ENCODE peak calls at places on chromosomes 12 and 14, in six cellular contexts. H, T, G, P, V and O are unnamed samples.

GRCh38 chr12:58066296-58066695 is 124.9 kb downstream of the ATP23 start:
- DNase-seq in G (no peak), T (no peak), P (peak), V (no peak), H (no peak), O (no peak)

GRCh38 chr14:60064491-60065072 is 27.1 kb upstream of the PCNX4 start:
- DNase-seq in H (peak), V (no peak), G (no peak), P (no peak), T (no peak), O (peak)

GRCh38 chr12:78398750-78399149 is 465.8 kb upstream of the SYT1 start:
- DNase-seq in P (no peak), V (no peak), T (no peak), G (no peak), H (peak), O (no peak)

GRCh38 chr12:2691340-2692111 is 103.2 kb upstream of the FKBP4 start:
- DNase-seq in T (peak), H (peak), V (no peak), G (peak), P (no peak), O (no peak)

GRCh38 chr14:105974902-105975301 is 448.5 kb downstream of the TMEM121 start:
- DNase-seq in G (peak), H (no peak), P (no peak), T (no peak), V (no peak), O (no peak)

GRCh38 chr12:84767079-84767478 is 145.5 kb downstream of the SLC6A15 start:
- DNase-seq in P (no peak), G (no peak), V (no peak), H (no peak), T (no peak), O (no peak)

GRCh38 chr12:31323466-31324115 is 2.4 kb downstream of the SINHCAF start:
- DNase-seq in G (no peak), T (no peak), H (peak), V (peak), P (no peak), O (no peak)

GRCh38 chr12:121812921-121813896 is 9.4 kb downstream of the SETD1B start:
- DNase-seq in V (peak), G (no peak), T (no peak), P (no peak), H (peak), O (no peak)

GRCh38 chr12:32454075-32454474 is 54.7 kb downstream of the FGD4 start:
- DNase-seq in V (no peak), T (no peak), G (no peak), H (peak), P (peak), O (no peak)

GRCh38 chr12:52425466-52425865 is 8.7 kb downstream of the KRT75 start:
- DNase-seq in V (no peak), P (no peak), H (no peak), T (no peak), G (no peak), O (no peak)

GRCh38 chr12:49965836-49966235 is 4.2 kb downstream of the AQP5 start:
- DNase-seq in H (no peak), G (no peak), P (no peak), T (no peak), V (no peak), O (no peak)

GRCh38 chr14:69132513-69133181 is 20.3 kb downstream of the DCAF5 start:
- DNase-seq in H (no peak), G (no peak), V (no peak), T (no peak), P (no peak), O (no peak)

GRCh38 chr12:41051909-41052308 is 136.2 kb upstream of the PDZRN4 start:
- DNase-seq in P (no peak), G (no peak), V (no peak), H (no peak), T (no peak), O (no peak)

GRCh38 chr14:89041245-89041585 is 216.8 kb downstream of the TTC8 start:
- DNase-seq in G (peak), H (no peak), V (no peak), P (no peak), T (no peak), O (peak)

GRCh38 chr14:74836251-74836957 is 39.5 kb downstream of the PROX2 start:
- DNase-seq in V (no peak), P (no peak), T (no peak), G (no peak), H (no peak), O (no peak)

GRCh38 chr12:13559318-13559978 is 362.9 kb downstream of the EMP1 start:
- DNase-seq in H (no peak), V (no peak), G (peak), T (no peak), P (no peak), O (no peak)

GRCh38 chr12:69024413-69024812 is 91.4 kb upstream of the CPM start:
- DNase-seq in H (peak), T (no peak), V (no peak), P (no peak), G (no peak), O (no peak)

GRCh38 chr12:43835656-43836454 is at the start of gene TMEM117:
- DNase-seq in H (peak), G (peak), V (peak), T (peak), P (no peak), O (peak)

GRCh38 chr14:37246427-37246829 is 48.7 kb downstream of the MIPOL1 start:
- DNase-seq in G (peak), T (no peak), P (no peak), V (no peak), H (peak), O (peak)

GRCh38 chr14:78254911-78255431 is 84.8 kb downstream of the NRXN3 start:
- DNase-seq in P (no peak), T (no peak), V (no peak), G (peak), H (no peak), O (peak)